ENCODE peak calls at places on chromosomes 11 and 22, in five cellular contexts. B is stimulated activated CD8-positive, alpha-beta memory T cell treated with anti-CD3 and anti-CD28 coated beads, Interleukin-7, amount 100 ng/mL, for 24 hours; R is cortex of kidney; U is T-helper 22 cell; C is endothelial cell of umbilical vein. G is an unnamed sample.
A peak's percentile ranks its signal among the peaks of the same experiment; 100 is the strongest.

GRCh38 chr11:66883021-66883968 is 26.4 kb downstream of the LRFN4 start:
- DNase-seq in C (peak; percentile 50), U (no peak), R (no peak), B (peak; percentile 56), G (no peak)

GRCh38 chr11:79441159-79441875 is 487 bp upstream of the TENM4 start:
- DNase-seq in B (no peak), R (no peak), U (no peak), C (no peak), G (no peak)

GRCh38 chr22:17483670-17484372 is 79.5 kb upstream of the SLC25A18 start:
- DNase-seq in B (no peak), U (no peak), C (no peak), R (no peak), G (no peak)

GRCh38 chr11:64339754-64340408 is at the start of gene CCDC88B:
- DNase-seq in U (peak; percentile 85), R (no peak), B (peak; percentile 70), C (no peak), G (peak; percentile 71)

GRCh38 chr11:125165111-125165663 is 636 bp downstream of the PKNOX2 start:
- DNase-seq in U (no peak), C (peak; percentile 32), R (no peak), B (no peak), G (no peak)

GRCh38 chr11:34964610-34965331 is 48.4 kb downstream of the PDHX start:
- DNase-seq in R (no peak), U (no peak), B (no peak), C (no peak), G (no peak)

GRCh38 chr11:79045018-79045787 is 395.6 kb downstream of the TENM4 start:
- DNase-seq in U (no peak), C (no peak), B (no peak), R (no peak), G (no peak)

GRCh38 chr11:72969894-72970335 is 155.7 kb downstream of the ATG16L2 start:
- DNase-seq in U (no peak), R (no peak), C (peak; percentile 53), B (no peak), G (no peak)

GRCh38 chr11:12224537-12224893 is 114.1 kb downstream of the MICAL2 start:
- DNase-seq in U (peak; percentile 87), C (peak; percentile 28), B (peak; percentile 83), R (no peak), G (peak; percentile 96)

GRCh38 chr22:25536578-25536977 is 27.9 kb upstream of the GRK3 start:
- DNase-seq in C (no peak), U (no peak), R (no peak), B (no peak), G (no peak)